ENCODE peak calls at places on chromosomes 5 and 9, in five cellular contexts. One of them, this sample, is unnamed. For H3K4me1, the result is how much of the 10 kb centered on the place peaks cover.

GRCh38 chr5:12522116-12522515 is 617.9 kb upstream of the CTNND2 start:
- DNase-seq in GM12878: no peak
- DNase-seq in K562: no peak
- DNase-seq in HepG2: no peak
- DNase-seq in A549: no peak
- DNase-seq in this sample: no peak

GRCh38 chr9:103183569-103184191 is 188.5 kb downstream of the CYLC2 start:
- DNase-seq in GM12878: no peak
- DNase-seq in A549: no peak
- DNase-seq in K562: no peak
- DNase-seq in HepG2: peak
- DNase-seq in this sample: peak

GRCh38 chr9:36146666-36147065 is 10.1 kb downstream of the GLIPR2 start:
- DNase-seq in GM12878: no peak
- DNase-seq in HepG2: no peak
- DNase-seq in K562: no peak
- DNase-seq in A549: no peak
- DNase-seq in this sample: no peak

GRCh38 chr5:173714551-173715428 is 98.3 kb upstream of the BOD1 start:
- DNase-seq in HepG2: no peak
- DNase-seq in GM12878: no peak
- DNase-seq in K562: peak
- DNase-seq in A549: peak
- DNase-seq in this sample: no peak

GRCh38 chr5:52150501-52150900 is 637.2 kb upstream of the ITGA1 start:
- DNase-seq in GM12878: no peak
- DNase-seq in A549: no peak
- DNase-seq in K562: no peak
- DNase-seq in HepG2: peak
- DNase-seq in this sample: peak

GRCh38 chr9:115921301-115921700 is 232.3 kb upstream of the PAPPA start:
- DNase-seq in GM12878: no peak
- DNase-seq in K562: no peak
- DNase-seq in HepG2: no peak
- DNase-seq in A549: no peak
- DNase-seq in this sample: no peak

GRCh38 chr9:84061613-84062205 is 81.1 kb downstream of the RMI1 start:
- DNase-seq in A549: no peak
- DNase-seq in HepG2: no peak
- DNase-seq in K562: no peak
- DNase-seq in GM12878: no peak
- DNase-seq in this sample: no peak

GRCh38 chr9:105233836-105234235 is 10.6 kb upstream of the SLC44A1 start:
- DNase-seq in GM12878: no peak
- DNase-seq in A549: no peak
- DNase-seq in K562: no peak
- DNase-seq in HepG2: no peak
- DNase-seq in this sample: no peak

GRCh38 chr9:137353223-137354152 is 51.4 kb upstream of the NRARP start:
- DNase-seq in HepG2: no peak
- DNase-seq in K562: no peak
- DNase-seq in GM12878: no peak
- DNase-seq in A549: no peak
- DNase-seq in this sample: no peak

GRCh38 chr5:180331647-180331950 is 21.5 kb downstream of the GFPT2 start:
- DNase-seq in A549: peak
- DNase-seq in HepG2: no peak
- DNase-seq in GM12878: no peak
- DNase-seq in K562: no peak
- DNase-seq in this sample: peak

GRCh38 chr9:7752481-7752880 is 47.1 kb downstream of the DMAC1 start:
- DNase-seq in HepG2: no peak
- DNase-seq in GM12878: no peak
- DNase-seq in K562: no peak
- DNase-seq in A549: no peak
- DNase-seq in this sample: no peak

GRCh38 chr9:82538634-82539033 is 524.3 kb downstream of the RASEF start:
- DNase-seq in A549: no peak
- DNase-seq in HepG2: no peak
- DNase-seq in K562: no peak
- DNase-seq in GM12878: no peak
- DNase-seq in this sample: no peak

GRCh38 chr9:75438716-75439115 is 350.4 kb downstream of the OSTF1 start:
- DNase-seq in K562: no peak
- DNase-seq in GM12878: peak
- DNase-seq in HepG2: no peak
- DNase-seq in A549: no peak
- DNase-seq in this sample: no peak

GRCh38 chr9:134641173-134641985 is at the start of gene COL5A1:
- DNase-seq in K562: peak
- DNase-seq in GM12878: no peak
- DNase-seq in A549: peak
- DNase-seq in HepG2: no peak
- DNase-seq in this sample: peak

GRCh38 chr5:67581203-67581602 is 384.6 kb upstream of the CD180 start:
- DNase-seq in K562: no peak
- DNase-seq in HepG2: no peak
- DNase-seq in A549: no peak
- DNase-seq in GM12878: no peak
- DNase-seq in this sample: no peak

GRCh38 chr5:472656-473343 is 29.8 kb downstream of the EXOC3 start:
- DNase-seq in GM12878: no peak
- DNase-seq in HepG2: peak
- DNase-seq in A549: peak
- DNase-seq in K562: peak
- DNase-seq in this sample: peak
- TF ChIP-seq CTCF in GM12878: no peak
- TF ChIP-seq CTCF in HepG2: peak
- TF ChIP-seq CTCF in A549: no peak
- TF ChIP-seq CTCF in K562: no peak
- TF ChIP-seq CTCF in this sample: no peak

GRCh38 chr5:42993516-42994284 is 46.4 kb downstream of the ANXA2R start:
- DNase-seq in HepG2: no peak
- DNase-seq in A549: no peak
- DNase-seq in GM12878: no peak
- DNase-seq in K562: peak
- DNase-seq in this sample: no peak
- TF ChIP-seq JUNB in HepG2: no peak
- TF ChIP-seq JUNB in A549: peak
- TF ChIP-seq JUNB in GM12878: no peak
- TF ChIP-seq JUNB in K562: no peak
- TF ChIP-seq JUNB in this sample: no peak

GRCh38 chr5:79235578-79236363 is at the start of gene JMY:
- DNase-seq in GM12878: no peak
- DNase-seq in A549: peak
- DNase-seq in K562: peak
- DNase-seq in HepG2: peak
- DNase-seq in this sample: peak
- H3K4me1 ChIP-seq in GM12878: under half
- H3K4me1 ChIP-seq in A549: under half
- H3K4me1 ChIP-seq in K562: under half
- H3K4me1 ChIP-seq in HepG2: under half
- H3K4me1 ChIP-seq in this sample: under half

GRCh38 chr5:60686164-60686563 is 13.8 kb downstream of the DEPDC1B start:
- DNase-seq in K562: no peak
- DNase-seq in A549: no peak
- DNase-seq in HepG2: no peak
- DNase-seq in GM12878: no peak
- DNase-seq in this sample: no peak

GRCh38 chr5:60685700-60686099 is 14.3 kb downstream of the DEPDC1B start:
- DNase-seq in K562: no peak
- DNase-seq in GM12878: no peak
- DNase-seq in HepG2: no peak
- DNase-seq in A549: no peak
- DNase-seq in this sample: no peak

GRCh38 chr5:60685028-60685427 is 14.9 kb downstream of the DEPDC1B start:
- DNase-seq in HepG2: no peak
- DNase-seq in GM12878: no peak
- DNase-seq in A549: no peak
- DNase-seq in K562: no peak
- DNase-seq in this sample: no peak

GRCh38 chr5:60688980-60689379 is 11.0 kb downstream of the DEPDC1B start:
- DNase-seq in A549: no peak
- DNase-seq in GM12878: no peak
- DNase-seq in HepG2: no peak
- DNase-seq in K562: no peak
- DNase-seq in this sample: no peak

GRCh38 chr5:60687927-60688720 is 11.8 kb downstream of the DEPDC1B start:
- DNase-seq in GM12878: no peak
- DNase-seq in K562: peak
- DNase-seq in HepG2: peak
- DNase-seq in A549: peak
- DNase-seq in this sample: peak
- TF ChIP-seq CTCF in GM12878: peak
- TF ChIP-seq CTCF in K562: peak
- TF ChIP-seq CTCF in HepG2: peak
- TF ChIP-seq CTCF in A549: peak
- TF ChIP-seq CTCF in this sample: peak

GRCh38 chr5:137164536-137164935 is 334.6 kb downstream of the SPOCK1 start:
- DNase-seq in GM12878: no peak
- DNase-seq in HepG2: no peak
- DNase-seq in A549: no peak
- DNase-seq in K562: no peak
- DNase-seq in this sample: no peak

GRCh38 chr5:137155621-137156020 is 343.5 kb downstream of the SPOCK1 start:
- DNase-seq in K562: no peak
- DNase-seq in HepG2: no peak
- DNase-seq in GM12878: no peak
- DNase-seq in A549: no peak
- DNase-seq in this sample: no peak

GRCh38 chr5:137156175-137156574 is 343.0 kb downstream of the SPOCK1 start:
- DNase-seq in GM12878: no peak
- DNase-seq in A549: no peak
- DNase-seq in K562: no peak
- DNase-seq in HepG2: no peak
- DNase-seq in this sample: no peak

GRCh38 chr5:137158691-137159090 is 340.4 kb downstream of the SPOCK1 start:
- DNase-seq in A549: no peak
- DNase-seq in HepG2: no peak
- DNase-seq in K562: no peak
- DNase-seq in GM12878: no peak
- DNase-seq in this sample: no peak
- TF ChIP-seq JUNB in A549: no peak
- TF ChIP-seq JUNB in HepG2: no peak
- TF ChIP-seq JUNB in K562: no peak
- TF ChIP-seq JUNB in GM12878: no peak
- TF ChIP-seq JUNB in this sample: no peak

DNA sequence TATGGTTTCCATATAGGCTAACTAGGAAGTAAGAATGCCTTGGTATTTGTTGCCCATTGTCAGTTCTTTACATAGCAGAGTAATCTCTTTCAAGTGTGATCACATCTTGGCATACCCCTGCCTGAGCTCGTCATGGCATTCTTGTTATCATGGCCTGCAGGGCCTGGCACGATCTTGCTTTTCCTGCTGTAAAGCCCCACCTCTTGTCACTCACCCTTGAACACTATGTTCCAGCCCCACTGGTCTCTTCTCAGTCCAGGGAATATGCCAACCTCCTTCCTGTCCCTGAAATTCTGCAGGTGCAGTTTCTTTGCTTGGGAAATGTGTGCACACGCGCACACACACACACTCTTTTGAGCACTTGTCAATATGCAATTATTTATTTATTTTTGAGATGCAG is 250.2 kb upstream of the DMRT1 start:
- DNase-seq in HepG2: no peak
- DNase-seq in K562: no peak
- DNase-seq in GM12878: no peak
- DNase-seq in A549: no peak
- DNase-seq in this sample: peak
- H3K4me1 ChIP-seq in HepG2: under half
- H3K4me1 ChIP-seq in K562: under half
- H3K4me1 ChIP-seq in GM12878: under half
- H3K4me1 ChIP-seq in A549: half or more
- H3K4me1 ChIP-seq in this sample: under half

GRCh38 chr9:20191239-20191840 is 402.5 kb upstream of the SLC24A2 start:
- DNase-seq in A549: no peak
- DNase-seq in GM12878: no peak
- DNase-seq in K562: no peak
- DNase-seq in HepG2: no peak
- DNase-seq in this sample: no peak
- TF ChIP-seq CTCF in A549: no peak
- TF ChIP-seq CTCF in GM12878: no peak
- TF ChIP-seq CTCF in K562: no peak
- TF ChIP-seq CTCF in HepG2: no peak
- TF ChIP-seq CTCF in this sample: peak

DNA sequence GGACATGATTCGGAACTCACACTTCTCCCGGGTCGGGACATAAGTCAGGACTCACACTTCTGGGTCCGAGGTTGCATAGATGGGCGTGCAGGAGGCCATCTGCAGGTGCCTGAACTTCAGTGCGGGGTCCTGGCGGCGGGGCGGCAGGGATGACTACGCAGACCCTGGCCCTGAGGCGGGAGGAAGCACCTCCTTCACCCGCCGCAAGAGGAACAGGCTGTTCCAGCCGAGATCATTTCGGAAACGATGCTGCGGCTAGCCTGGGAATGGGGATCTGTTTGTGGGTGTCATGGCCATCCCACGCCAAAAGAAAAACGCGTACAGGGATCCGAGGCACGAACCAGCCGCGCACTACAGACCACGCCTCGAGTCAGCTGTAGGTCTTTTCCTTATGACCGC is 196.6 kb downstream of the TTLL11 start:
- DNase-seq in HepG2: no peak
- DNase-seq in A549: no peak
- DNase-seq in K562: no peak
- DNase-seq in GM12878: no peak
- DNase-seq in this sample: peak
- TF ChIP-seq JUNB in HepG2: no peak
- TF ChIP-seq JUNB in A549: no peak
- TF ChIP-seq JUNB in K562: no peak
- TF ChIP-seq JUNB in GM12878: no peak
- TF ChIP-seq JUNB in this sample: no peak

GRCh38 chr5:58199087-58199486 is 260.8 kb downstream of the PLK2 start:
- DNase-seq in K562: no peak
- DNase-seq in A549: no peak
- DNase-seq in HepG2: no peak
- DNase-seq in GM12878: no peak
- DNase-seq in this sample: no peak
- H3K4me1 ChIP-seq in K562: under half
- H3K4me1 ChIP-seq in A549: under half
- H3K4me1 ChIP-seq in HepG2: under half
- H3K4me1 ChIP-seq in GM12878: under half
- H3K4me1 ChIP-seq in this sample: under half

This sample was measured in GM23338.